ENCODE peak calls at places on chromosomes 16 and 17, in eight cellular contexts. R, Z, L, G, S, T, V and H are unnamed samples.

GRCh38 chr17:75455896-75456416 is 479 bp upstream of the TMEM94 start:
- DNase-seq in R (no peak), T (no peak), S (no peak), G (peak), L (no peak), V (no peak), Z (no peak), H (no peak)

GRCh38 chr17:74542727-74543383 is 3.1 kb downstream of the CD300C start:
- DNase-seq in S (no peak), Z (no peak), L (no peak), T (no peak), R (no peak), V (no peak), G (no peak), H (no peak)

GRCh38 chr17:12041316-12041715 is 20.6 kb downstream of the MAP2K4 start:
- DNase-seq in T (no peak), G (no peak), S (peak), L (peak), Z (peak), R (no peak), V (no peak), H (peak)

GRCh38 chr16:77430360-77430759 is 4.5 kb downstream of the ADAMTS18 start:
- DNase-seq in L (no peak), Z (no peak), G (no peak), V (no peak), S (no peak), R (no peak), T (no peak), H (no peak)

GRCh38 chr17:57989011-57989345 is 924 bp upstream of the VEZF1 start:
- DNase-seq in S (peak), L (peak), Z (no peak), G (peak), V (no peak), T (no peak), R (no peak), H (no peak)

GRCh38 chr17:8312726-8313600 is 2.9 kb downstream of the ARHGEF15 start:
- DNase-seq in L (no peak), G (no peak), V (no peak), Z (no peak), S (no peak), R (no peak), T (no peak), H (no peak)

GRCh38 chr17:38815576-38816193 is 9.4 kb downstream of the CWC25 start:
- DNase-seq in G (no peak), V (no peak), R (no peak), L (peak), T (no peak), Z (peak), S (peak), H (no peak)

GRCh38 chr16:57479422-57480126 is 6.7 kb downstream of the DOK4 start:
- DNase-seq in T (no peak), S (peak), Z (no peak), V (no peak), G (peak), R (peak), L (peak), H (no peak)

GRCh38 chr17:64150237-64151015 is 20.5 kb upstream of the ERN1 start:
- DNase-seq in Z (no peak), S (no peak), G (peak), V (no peak), T (no peak), L (peak), R (peak), H (no peak)

GRCh38 chr17:42675348-42675983 is 1.3 kb downstream of the PLEKHH3 start:
- DNase-seq in S (no peak), V (peak), T (no peak), R (no peak), G (peak), L (no peak), Z (no peak), H (no peak)

GRCh38 chr17:42677921-42678781 is 1.4 kb upstream of the PLEKHH3 start:
- DNase-seq in V (peak), Z (no peak), G (peak), T (peak), L (peak), R (peak), S (peak), H (no peak)

GRCh38 chr17:42677012-42677857 is 441 bp upstream of the PLEKHH3 start:
- DNase-seq in L (peak), S (peak), G (peak), V (peak), Z (peak), T (peak), R (peak), H (peak)

GRCh38 chr17:42675984-42676423 is 790 bp downstream of the PLEKHH3 start:
- DNase-seq in G (peak), L (no peak), R (no peak), Z (no peak), S (peak), V (peak), T (no peak), H (no peak)

DNA sequence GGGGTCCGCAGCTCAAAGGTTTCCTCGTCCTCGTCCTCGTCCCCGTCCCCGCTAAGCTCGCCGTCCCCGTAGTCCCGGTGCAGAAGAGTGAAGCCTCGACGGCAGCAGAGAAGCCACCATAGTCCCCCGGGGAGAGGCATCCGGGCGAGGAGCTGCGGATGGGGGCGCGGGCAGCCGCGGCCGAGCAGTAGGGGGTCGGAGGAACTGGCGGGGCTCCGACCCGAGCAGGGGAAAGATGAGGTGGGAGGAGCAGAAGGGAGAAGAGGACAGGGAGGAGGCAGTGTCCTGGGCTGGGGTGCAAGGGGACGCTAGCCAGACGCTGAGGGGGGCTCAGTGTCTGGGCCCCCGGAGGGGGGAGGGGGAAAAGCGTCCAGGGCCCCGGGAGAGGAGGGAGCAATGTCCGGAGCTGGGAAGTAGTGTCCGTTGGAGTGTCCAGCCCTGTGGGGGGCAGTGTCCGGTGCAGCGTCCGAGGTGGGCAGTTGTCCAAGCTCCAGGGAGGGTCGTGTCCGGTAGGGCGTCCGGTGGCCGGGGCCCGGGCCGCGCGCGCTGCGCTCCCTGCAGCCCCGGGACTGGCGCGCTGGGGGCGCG is at the start of gene PLEKHH3:
- DNase-seq in T (no peak), S (no peak), L (no peak), G (no peak), Z (no peak), V (peak), R (no peak), H (no peak)
- TF ChIP-seq CTCF in T (peak), S (peak), L (peak), G (no peak), Z (peak), V (no peak), R (no peak), H (peak)

GRCh38 chr16:30472328-30472942 is at the start of gene ITGAL:
- DNase-seq in G (peak), Z (no peak), R (peak), V (peak), T (no peak), S (no peak), L (no peak), H (no peak)
- H3K4me3 ChIP-seq in G (peak), Z (no peak), R (no peak), V (peak), T (peak), S (no peak), L (no peak), H (no peak)

GRCh38 chr17:32497431-32498205 is 10.8 kb downstream of the CDK5R1 start:
- DNase-seq in G (no peak), S (no peak), L (no peak), V (no peak), R (peak), T (no peak), Z (no peak), H (no peak)
- TF ChIP-seq CTCF in G (no peak), S (no peak), L (no peak), V (no peak), R (no peak), T (no peak), Z (peak), H (peak)

GRCh38 chr16:55370762-55371482 is 46.9 kb downstream of the IRX6 start:
- DNase-seq in S (peak), R (no peak), L (peak), T (peak), Z (peak), V (no peak), G (peak), H (no peak)
- H3K4me3 ChIP-seq in S (no peak), R (no peak), L (no peak), T (no peak), Z (no peak), V (no peak), G (no peak), H (no peak)